ENCODE peak calls at places on chromosome 18, in ten cellular contexts. One of them, this sample, is unnamed.
A peak's percentile ranks its signal among the peaks of the same experiment; 100 is the strongest.

GRCh38 chr18:3713166-3713565 is 263.2 kb downstream of the TGIF1 start:
- DNase-seq in stomach: no peak
- DNase-seq in GM13976: no peak
- DNase-seq in WTC11: no peak
- DNase-seq in A673: no peak
- DNase-seq in nephron progenitor cell: no peak
- DNase-seq in GM06990: no peak
- DNase-seq in kidney: no peak
- DNase-seq in colonic mucosa: no peak
- DNase-seq in heart right ventricle: no peak
- DNase-seq in this sample: no peak

GRCh38 chr18:6960656-6961055 is 156.9 kb downstream of the LAMA1 start:
- DNase-seq in stomach: no peak
- DNase-seq in GM13976: no peak
- DNase-seq in WTC11: no peak
- DNase-seq in A673: no peak
- DNase-seq in nephron progenitor cell: no peak
- DNase-seq in GM06990: no peak
- DNase-seq in kidney: no peak
- DNase-seq in colonic mucosa: no peak
- DNase-seq in heart right ventricle: no peak
- DNase-seq in this sample: no peak

GRCh38 chr18:32029558-32029957 is 10.9 kb downstream of the RNF125 start:
- DNase-seq in stomach: no peak
- DNase-seq in GM13976: no peak
- DNase-seq in WTC11: no peak
- DNase-seq in A673: no peak
- DNase-seq in nephron progenitor cell: no peak
- DNase-seq in GM06990: no peak
- DNase-seq in kidney: no peak
- DNase-seq in colonic mucosa: no peak
- DNase-seq in heart right ventricle: no peak
- DNase-seq in this sample: no peak

GRCh38 chr18:27845897-27846296 is 331.0 kb downstream of the CDH2 start:
- DNase-seq in stomach: no peak
- DNase-seq in GM13976: no peak
- DNase-seq in WTC11: no peak
- DNase-seq in A673: no peak
- DNase-seq in nephron progenitor cell: no peak
- DNase-seq in GM06990: no peak
- DNase-seq in kidney: no peak
- DNase-seq in colonic mucosa: no peak
- DNase-seq in heart right ventricle: no peak
- DNase-seq in this sample: no peak

GRCh38 chr18:63263444-63263843 is 56.1 kb downstream of the BCL2 start:
- DNase-seq in stomach: no peak
- DNase-seq in GM13976: no peak
- DNase-seq in WTC11: no peak
- DNase-seq in A673: no peak
- DNase-seq in nephron progenitor cell: no peak
- DNase-seq in GM06990: no peak
- DNase-seq in kidney: no peak
- DNase-seq in colonic mucosa: no peak
- DNase-seq in heart right ventricle: no peak
- DNase-seq in this sample: no peak

GRCh38 chr18:5951515-5952081 is 56.3 kb upstream of the TMEM200C start:
- DNase-seq in stomach: no peak
- DNase-seq in GM13976: no peak
- DNase-seq in WTC11: no peak
- DNase-seq in A673: no peak
- DNase-seq in nephron progenitor cell: no peak
- DNase-seq in GM06990: no peak
- DNase-seq in kidney: no peak
- DNase-seq in colonic mucosa: no peak
- DNase-seq in heart right ventricle: no peak
- DNase-seq in this sample: no peak

GRCh38 chr18:78241535-78242306 is 737.9 kb upstream of the SALL3 start:
- DNase-seq in stomach: no peak
- DNase-seq in GM13976: no peak
- DNase-seq in WTC11: no peak
- DNase-seq in A673: no peak
- DNase-seq in nephron progenitor cell: no peak
- DNase-seq in GM06990: no peak
- DNase-seq in kidney: no peak
- DNase-seq in colonic mucosa: no peak
- DNase-seq in heart right ventricle: no peak
- DNase-seq in this sample: no peak

GRCh38 chr18:49111191-49111988 is 160.6 kb upstream of the SMAD7 start:
- DNase-seq in stomach: no peak
- DNase-seq in GM13976: no peak
- DNase-seq in WTC11: no peak
- DNase-seq in A673: no peak
- DNase-seq in nephron progenitor cell: no peak
- DNase-seq in GM06990: no peak
- DNase-seq in kidney: no peak
- DNase-seq in colonic mucosa: no peak
- DNase-seq in heart right ventricle: no peak
- DNase-seq in this sample: no peak

GRCh38 chr18:58662118-58662517 is 9.1 kb upstream of the MALT1 start:
- DNase-seq in stomach: no peak
- DNase-seq in GM13976: no peak
- DNase-seq in WTC11: no peak
- DNase-seq in A673: no peak
- DNase-seq in nephron progenitor cell: no peak
- DNase-seq in GM06990: peak; percentile 76
- DNase-seq in kidney: no peak
- DNase-seq in colonic mucosa: no peak
- DNase-seq in heart right ventricle: no peak
- DNase-seq in this sample: no peak

GRCh38 chr18:58660915-58661314 is 10.3 kb upstream of the MALT1 start:
- DNase-seq in stomach: no peak
- DNase-seq in GM13976: no peak
- DNase-seq in WTC11: no peak
- DNase-seq in A673: no peak
- DNase-seq in nephron progenitor cell: no peak
- DNase-seq in GM06990: no peak
- DNase-seq in kidney: no peak
- DNase-seq in colonic mucosa: no peak
- DNase-seq in heart right ventricle: no peak
- DNase-seq in this sample: no peak

GRCh38 chr18:58657494-58657893 is 13.8 kb upstream of the MALT1 start:
- DNase-seq in stomach: no peak
- DNase-seq in GM13976: no peak
- DNase-seq in WTC11: no peak
- DNase-seq in A673: no peak
- DNase-seq in nephron progenitor cell: no peak
- DNase-seq in GM06990: no peak
- DNase-seq in kidney: no peak
- DNase-seq in colonic mucosa: no peak
- DNase-seq in heart right ventricle: no peak
- DNase-seq in this sample: no peak

GRCh38 chr18:58659691-58660090 is 11.6 kb upstream of the MALT1 start:
- DNase-seq in stomach: no peak
- DNase-seq in GM13976: no peak
- DNase-seq in WTC11: no peak
- DNase-seq in A673: no peak
- DNase-seq in nephron progenitor cell: no peak
- DNase-seq in GM06990: no peak
- DNase-seq in kidney: no peak
- DNase-seq in colonic mucosa: no peak
- DNase-seq in heart right ventricle: no peak
- DNase-seq in this sample: no peak

DNA sequence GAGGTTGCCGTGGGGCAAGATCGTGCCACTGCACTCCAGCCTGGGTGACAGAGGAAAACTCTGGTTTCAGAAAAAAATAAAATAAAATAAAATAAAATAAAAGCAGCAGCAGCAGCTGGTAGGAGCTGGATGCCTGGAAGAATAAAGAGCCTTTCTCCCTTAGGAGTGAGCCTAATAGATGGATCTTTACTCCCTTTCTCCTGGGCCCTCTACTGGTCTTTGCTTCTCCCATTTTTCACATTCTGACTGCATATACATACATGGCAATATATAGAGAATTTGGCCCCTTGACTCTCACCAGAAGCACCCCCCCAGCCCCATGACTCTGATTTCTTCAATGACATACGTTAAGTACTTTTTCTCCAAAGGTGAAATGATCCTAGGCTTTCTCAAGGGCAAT is 9.8 kb upstream of the MALT1 start:
- DNase-seq in stomach: no peak
- DNase-seq in GM13976: no peak
- DNase-seq in WTC11: no peak
- DNase-seq in A673: peak; percentile 27
- DNase-seq in nephron progenitor cell: no peak
- DNase-seq in GM06990: no peak
- DNase-seq in kidney: no peak
- DNase-seq in colonic mucosa: no peak
- DNase-seq in heart right ventricle: no peak
- DNase-seq in this sample: no peak
- TF ChIP-seq CTCF in stomach: no peak
- TF ChIP-seq CTCF in GM13976: no peak
- TF ChIP-seq CTCF in WTC11: no peak
- TF ChIP-seq CTCF in A673: peak; percentile 42
- TF ChIP-seq CTCF in nephron progenitor cell: no peak
- TF ChIP-seq CTCF in GM06990: peak; percentile 26
- TF ChIP-seq CTCF in kidney: peak; percentile 7
- TF ChIP-seq CTCF in colonic mucosa: no peak
- TF ChIP-seq CTCF in heart right ventricle: peak; percentile 23
- TF ChIP-seq CTCF in this sample: no peak

GRCh38 chr18:48021273-48021914 is 90.9 kb upstream of the SMAD2 start:
- DNase-seq in stomach: no peak
- DNase-seq in GM13976: no peak
- DNase-seq in WTC11: peak; percentile 10
- DNase-seq in A673: no peak
- DNase-seq in nephron progenitor cell: no peak
- DNase-seq in GM06990: no peak
- DNase-seq in kidney: no peak
- DNase-seq in colonic mucosa: no peak
- DNase-seq in heart right ventricle: no peak
- DNase-seq in this sample: no peak

GRCh38 chr18:48022021-48022420 is 91.6 kb upstream of the SMAD2 start:
- DNase-seq in stomach: peak; percentile 10
- DNase-seq in GM13976: no peak
- DNase-seq in WTC11: peak; percentile 5
- DNase-seq in A673: no peak
- DNase-seq in nephron progenitor cell: no peak
- DNase-seq in GM06990: no peak
- DNase-seq in kidney: peak; percentile 48
- DNase-seq in colonic mucosa: no peak
- DNase-seq in heart right ventricle: no peak
- DNase-seq in this sample: no peak

GRCh38 chr18:48019557-48019956 is 89.1 kb upstream of the SMAD2 start:
- DNase-seq in stomach: peak; percentile 18
- DNase-seq in GM13976: no peak
- DNase-seq in WTC11: no peak
- DNase-seq in A673: no peak
- DNase-seq in nephron progenitor cell: no peak
- DNase-seq in GM06990: no peak
- DNase-seq in kidney: no peak
- DNase-seq in colonic mucosa: no peak
- DNase-seq in heart right ventricle: no peak
- DNase-seq in this sample: no peak

GRCh38 chr18:48018806-48019295 is 88.4 kb upstream of the SMAD2 start:
- DNase-seq in stomach: peak; percentile 14
- DNase-seq in GM13976: no peak
- DNase-seq in WTC11: peak; percentile 4
- DNase-seq in A673: no peak
- DNase-seq in nephron progenitor cell: no peak
- DNase-seq in GM06990: no peak
- DNase-seq in kidney: no peak
- DNase-seq in colonic mucosa: no peak
- DNase-seq in heart right ventricle: no peak
- DNase-seq in this sample: no peak

DNA sequence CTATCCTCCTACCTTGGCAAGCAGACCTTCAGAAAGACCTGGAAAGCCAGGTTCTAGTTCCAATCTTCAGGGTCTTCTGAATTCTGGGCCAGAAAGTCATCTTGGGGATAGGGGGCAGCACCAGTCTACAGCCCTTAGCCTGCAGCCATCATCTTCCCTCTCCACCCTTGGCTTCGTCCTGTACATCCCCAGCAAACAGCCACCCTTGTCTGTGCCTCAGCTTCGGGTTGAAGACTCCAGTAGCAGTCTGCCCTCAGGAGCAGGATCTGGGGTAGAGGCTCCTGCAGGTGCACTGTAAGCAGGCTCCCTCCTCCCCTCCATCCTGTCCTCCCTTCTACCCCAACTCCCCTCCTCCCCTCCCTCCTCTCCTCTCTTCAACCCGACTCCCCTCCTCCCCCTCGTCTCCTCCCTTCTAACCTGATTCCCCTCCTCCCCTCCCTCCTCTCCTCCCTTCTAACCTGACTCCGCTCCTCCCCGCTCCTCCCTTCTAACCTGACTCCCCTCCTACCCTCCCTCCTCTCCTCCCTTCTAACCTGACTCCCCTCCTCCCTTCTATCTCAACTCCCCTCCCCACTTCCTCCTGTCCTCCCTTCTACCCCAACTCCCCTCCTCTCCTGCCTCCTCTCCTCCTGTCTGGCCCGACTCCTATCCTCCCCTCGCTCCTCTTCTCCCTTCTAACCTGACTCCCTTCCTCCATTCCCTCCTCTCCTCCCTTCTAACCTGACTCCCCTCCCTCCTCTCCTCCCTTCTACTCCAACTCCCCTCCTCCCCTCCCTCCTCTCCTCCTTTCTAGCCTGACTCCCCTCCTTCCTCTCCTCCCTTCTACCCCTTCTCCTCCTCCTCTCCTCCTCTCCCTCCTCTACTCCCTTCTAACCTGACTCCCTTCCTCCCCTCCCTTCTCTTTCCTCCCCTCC is 90.1 kb upstream of the SMAD2 start:
- DNase-seq in stomach: no peak
- DNase-seq in GM13976: no peak
- DNase-seq in WTC11: peak; percentile 10
- DNase-seq in A673: no peak
- DNase-seq in nephron progenitor cell: no peak
- DNase-seq in GM06990: no peak
- DNase-seq in kidney: no peak
- DNase-seq in colonic mucosa: no peak
- DNase-seq in heart right ventricle: no peak
- DNase-seq in this sample: no peak
- TF ChIP-seq CTCF in stomach: no peak
- TF ChIP-seq CTCF in GM13976: no peak
- TF ChIP-seq CTCF in WTC11: no peak
- TF ChIP-seq CTCF in A673: no peak
- TF ChIP-seq CTCF in nephron progenitor cell: no peak
- TF ChIP-seq CTCF in GM06990: no peak
- TF ChIP-seq CTCF in kidney: no peak
- TF ChIP-seq CTCF in colonic mucosa: no peak
- TF ChIP-seq CTCF in heart right ventricle: no peak
- TF ChIP-seq CTCF in this sample: no peak

GRCh38 chr18:41720226-41720625 is 234.8 kb upstream of the PIK3C3 start:
- DNase-seq in stomach: no peak
- DNase-seq in GM13976: no peak
- DNase-seq in WTC11: no peak
- DNase-seq in A673: no peak
- DNase-seq in nephron progenitor cell: no peak
- DNase-seq in GM06990: no peak
- DNase-seq in kidney: no peak
- DNase-seq in colonic mucosa: no peak
- DNase-seq in heart right ventricle: no peak
- DNase-seq in this sample: no peak
- TF ChIP-seq CTCF in stomach: no peak
- TF ChIP-seq CTCF in GM13976: no peak
- TF ChIP-seq CTCF in WTC11: no peak
- TF ChIP-seq CTCF in A673: no peak
- TF ChIP-seq CTCF in nephron progenitor cell: no peak
- TF ChIP-seq CTCF in GM06990: no peak
- TF ChIP-seq CTCF in kidney: no peak
- TF ChIP-seq CTCF in colonic mucosa: no peak
- TF ChIP-seq CTCF in heart right ventricle: no peak
- TF ChIP-seq CTCF in this sample: no peak

GRCh38 chr18:73514449-73514848 is 633.2 kb downstream of the FBXO15 start:
- DNase-seq in stomach: no peak
- DNase-seq in GM13976: no peak
- DNase-seq in WTC11: no peak
- DNase-seq in A673: no peak
- DNase-seq in nephron progenitor cell: no peak
- DNase-seq in GM06990: no peak
- DNase-seq in kidney: no peak
- DNase-seq in colonic mucosa: no peak
- DNase-seq in heart right ventricle: no peak
- DNase-seq in this sample: no peak

GRCh38 chr18:73520229-73520628 is 627.4 kb downstream of the FBXO15 start:
- DNase-seq in stomach: no peak
- DNase-seq in GM13976: no peak
- DNase-seq in WTC11: peak; percentile 70
- DNase-seq in A673: no peak
- DNase-seq in nephron progenitor cell: peak; percentile 18
- DNase-seq in GM06990: no peak
- DNase-seq in kidney: no peak
- DNase-seq in colonic mucosa: no peak
- DNase-seq in heart right ventricle: no peak
- DNase-seq in this sample: no peak
- TF ChIP-seq CTCF in stomach: no peak
- TF ChIP-seq CTCF in GM13976: peak; percentile 4
- TF ChIP-seq CTCF in WTC11: peak; percentile 53
- TF ChIP-seq CTCF in A673: peak; percentile 16
- TF ChIP-seq CTCF in nephron progenitor cell: peak; percentile 50
- TF ChIP-seq CTCF in GM06990: no peak
- TF ChIP-seq CTCF in kidney: no peak
- TF ChIP-seq CTCF in colonic mucosa: no peak
- TF ChIP-seq CTCF in heart right ventricle: no peak
- TF ChIP-seq CTCF in this sample: peak; percentile 34